ENCODE peak calls at places on chromosomes 16 and 17, in six cellular contexts. Q, X, G, B, H and D are unnamed samples.
A peak's percentile ranks its signal among the peaks of the same experiment; 100 is the strongest.

GRCh38 chr17:1890758-1891450 is 61.1 kb downstream of the RPA1 start:
- DNase-seq in Q (no peak), G (no peak), H (no peak), X (no peak), B (no peak), D (no peak)

GRCh38 chr16:23959069-23959800 is 123.5 kb downstream of the PRKCB start:
- DNase-seq in H (no peak), B (no peak), G (no peak), Q (no peak), X (no peak), D (no peak)

GRCh38 chr16:67770371-67770991 is 35.9 kb downstream of the RANBP10 start:
- DNase-seq in Q (peak; percentile 8), B (no peak), G (no peak), X (no peak), H (peak; percentile 30), D (peak; percentile 8)

GRCh38 chr17:39634384-39634871 is 2.5 kb upstream of the STARD3 start:
- DNase-seq in B (no peak), X (no peak), Q (no peak), G (no peak), H (peak; percentile 59), D (no peak)

GRCh38 chr17:49741692-49742076 is 22.2 kb downstream of the FAM117A start:
- DNase-seq in B (no peak), G (no peak), X (no peak), Q (no peak), H (no peak), D (no peak)

GRCh38 chr17:8080799-8081219 is 6.7 kb downstream of the ALOX12B start:
- DNase-seq in H (no peak), Q (no peak), G (no peak), B (peak; percentile 42), X (no peak), D (no peak)

GRCh38 chr17:82195675-82196258 is 16.9 kb downstream of the CCDC57 start:
- DNase-seq in B (no peak), Q (no peak), G (no peak), H (no peak), X (no peak), D (no peak)

GRCh38 chr17:40122944-40123810 is 1.4 kb downstream of the MSL1 start:
- DNase-seq in G (no peak), B (peak; percentile 61), H (peak; percentile 73), Q (peak; percentile 37), X (no peak), D (peak; percentile 61)

GRCh38 chr17:36614974-36615373 is 13.6 kb downstream of the MRM1 start:
- DNase-seq in B (no peak), H (peak; percentile 46), X (no peak), G (no peak), Q (no peak), D (no peak)

GRCh38 chr17:59342681-59343127 is 11.2 kb downstream of the YPEL2 start:
- DNase-seq in X (no peak), G (no peak), Q (no peak), B (no peak), H (no peak), D (no peak)

GRCh38 chr17:39486242-39486641 is 25.0 kb downstream of the CDK12 start:
- DNase-seq in X (no peak), B (no peak), H (no peak), G (no peak), Q (peak; percentile 68), D (peak; percentile 34)

GRCh38 chr17:246851-247421 is 65.5 kb upstream of the DOC2B start:
- DNase-seq in B (peak; percentile 39), X (no peak), H (no peak), Q (no peak), G (no peak), D (peak; percentile 21)
- TF ChIP-seq CTCF in B (no peak), X (no peak), H (no peak), Q (no peak), G (no peak), D (no peak)

GRCh38 chr16:1333854-1334719 is 642 bp downstream of the BAIAP3 start:
- DNase-seq in Q (no peak), H (no peak), G (no peak), B (no peak), X (no peak), D (no peak)

GRCh38 chr16:1335996-1336395 is 2.6 kb downstream of the BAIAP3 start:
- DNase-seq in G (no peak), Q (no peak), B (no peak), H (no peak), X (no peak), D (no peak)

GRCh38 chr16:1335211-1335971 is 1.9 kb downstream of the BAIAP3 start:
- DNase-seq in B (no peak), X (no peak), Q (no peak), G (peak; percentile 68), H (no peak), D (no peak)

GRCh38 chr16:1333149-1333812 is at the start of gene BAIAP3:
- DNase-seq in B (no peak), G (peak; percentile 62), X (no peak), H (peak; percentile 52), Q (no peak), D (no peak)

DNA sequence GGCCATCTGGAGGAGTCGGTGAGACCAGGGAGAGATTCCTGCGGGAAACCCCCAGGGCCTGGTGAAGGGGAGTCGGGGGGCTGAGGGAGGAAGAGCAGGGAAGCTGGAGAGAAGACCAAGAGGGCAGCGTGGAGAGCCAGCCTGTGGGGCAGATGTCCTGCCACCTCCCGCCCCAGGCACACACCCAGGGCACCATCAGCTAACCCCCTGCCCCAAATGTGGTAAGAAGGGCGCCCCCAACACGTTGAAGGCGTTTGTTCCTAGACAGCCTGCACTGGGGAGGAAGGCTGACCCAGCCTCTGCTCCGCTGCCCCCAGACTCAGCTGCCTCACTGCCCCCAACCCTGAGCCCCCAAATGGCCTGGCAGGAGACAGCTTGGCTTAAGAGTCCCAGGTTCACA is 1.3 kb downstream of the BAIAP3 start:
- DNase-seq in X (no peak), H (no peak), Q (no peak), B (no peak), G (no peak), D (no peak)
- H3K4me3 ChIP-seq in X (peak overlapping the region; percentile 46), H (no peak overlapping the region), Q (no peak overlapping the region), B (peak overlapping the region; percentile 54), G (peak overlapping the region; percentile 65), D (no peak overlapping the region)

DNA sequence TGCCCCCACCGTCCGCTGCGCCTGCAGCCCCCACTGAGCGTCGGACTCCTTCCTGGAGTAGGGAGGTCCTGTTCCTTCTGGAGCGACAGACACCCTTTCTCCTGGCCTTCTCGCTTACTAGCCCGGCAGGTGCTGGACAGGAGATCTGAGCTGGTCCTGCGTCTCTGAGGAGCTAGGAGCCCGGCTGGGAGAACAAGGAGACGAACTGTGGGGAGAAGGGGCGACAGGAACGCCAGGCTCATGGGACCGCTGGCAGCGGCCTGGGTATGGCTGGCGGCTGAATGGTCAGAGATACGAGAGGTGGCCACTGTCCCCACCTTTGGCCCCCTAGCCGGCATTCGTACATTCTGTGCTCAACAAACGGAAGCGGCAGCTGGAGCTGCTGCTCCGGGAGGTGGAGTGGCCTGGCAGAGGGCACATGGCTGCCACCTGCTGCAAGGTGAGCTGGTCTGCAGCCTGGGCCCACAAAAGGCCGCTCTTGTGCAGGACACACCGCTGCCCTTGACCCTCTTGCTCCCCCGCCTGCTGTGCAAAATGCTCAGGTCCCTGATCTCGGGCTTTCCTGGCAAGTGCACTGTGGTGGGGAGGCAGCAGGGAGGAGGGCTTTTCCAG is 2066.7 kb downstream of the TP53TG3F start:
- DNase-seq in X (no peak), Q (no peak), H (no peak), B (no peak), G (no peak), D (no peak)
- H3K9me3 ChIP-seq in X (no peaks in the 10 kb centered on the region), Q (no peaks in the 10 kb centered on the region), H (no peaks in the 10 kb centered on the region), B (no peaks in the 10 kb centered on the region), G (no peaks in the 10 kb centered on the region), D (peaks cover 32% of the 10 kb centered on the region)

GRCh38 chr17:77374170-77374936 is 233.6 kb downstream of the SEC14L1 start:
- DNase-seq in Q (peak; percentile 87), H (peak; percentile 95), X (no peak), B (peak; percentile 88), G (peak; percentile 85), D (peak; percentile 87)
- TF ChIP-seq CTCF in Q (peak; percentile 51), H (peak; percentile 44), X (no peak), B (peak; percentile 45), G (peak; percentile 15), D (no peak)

GRCh38 chr16:89099905-89100304 is 6.3 kb downstream of the ACSF3 start:
- DNase-seq in X (no peak), H (no peak), Q (no peak), B (no peak), G (no peak), D (no peak)

GRCh38 chr16:89096768-89097527 is 3.3 kb downstream of the ACSF3 start:
- DNase-seq in B (no peak), H (no peak), Q (no peak), G (peak; percentile 32), X (no peak), D (peak; percentile 75)

GRCh38 chr16:89097528-89097846 is 3.8 kb downstream of the ACSF3 start:
- DNase-seq in G (peak; percentile 64), H (no peak), X (no peak), B (no peak), Q (no peak), D (no peak)

GRCh38 chr16:89100601-89101302 is 7.1 kb downstream of the ACSF3 start:
- DNase-seq in G (no peak), Q (no peak), X (no peak), B (no peak), H (no peak), D (peak; percentile 65)

DNA sequence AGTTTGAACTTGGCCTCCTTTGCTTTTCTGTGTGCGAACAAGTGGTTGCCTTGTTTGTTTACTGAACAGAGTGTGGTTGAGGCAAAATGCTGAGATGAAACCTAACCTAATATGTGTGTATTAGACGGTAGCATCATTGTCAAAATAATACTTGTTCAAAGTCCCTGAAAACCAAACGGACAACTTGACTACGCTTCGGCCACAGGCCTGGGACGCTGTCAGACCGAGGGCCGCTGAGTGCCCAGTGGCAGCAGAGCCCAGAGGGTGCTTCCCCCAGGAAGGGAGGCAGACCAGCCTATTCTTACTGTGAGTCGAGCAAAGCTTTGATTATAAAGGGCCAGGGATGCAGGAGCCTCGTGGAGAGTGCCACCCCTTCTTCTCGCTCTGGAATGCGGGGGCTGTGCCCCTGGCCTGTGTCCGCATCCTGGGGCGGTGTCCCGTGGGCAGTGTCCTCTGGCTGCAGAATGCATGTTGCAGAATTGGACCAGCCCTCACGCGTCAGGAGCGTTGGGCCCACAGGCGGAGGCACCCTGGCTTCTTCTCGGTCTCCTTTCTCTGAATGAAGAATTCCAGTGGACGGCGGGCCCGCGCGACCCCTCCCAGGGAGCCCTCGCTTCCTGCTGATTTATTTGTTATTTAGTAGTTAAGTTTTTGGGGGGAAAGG is 5.2 kb downstream of the ACSF3 start:
- DNase-seq in H (no peak), G (no peak), B (no peak), Q (no peak), X (no peak), D (no peak)
- H3K4me3 ChIP-seq in H (no peak overlapping the region), G (peak overlapping the region; percentile 9), B (no peak overlapping the region), Q (no peak overlapping the region), X (no peak overlapping the region), D (no peak overlapping the region)

GRCh38 chr17:17853811-17854527 is 17.2 kb upstream of the SREBF1 start:
- DNase-seq in X (no peak), Q (no peak), B (no peak), G (no peak), H (no peak), D (no peak)
- H3K9me3 ChIP-seq in X (no peaks in the 10 kb centered on the region), Q (no peaks in the 10 kb centered on the region), B (no peaks in the 10 kb centered on the region), G (no peaks in the 10 kb centered on the region), H (no peaks in the 10 kb centered on the region), D (no peaks in the 10 kb centered on the region)

GRCh38 chr16:9256196-9256595 is 164.8 kb downstream of the HAPSTR1 start:
- DNase-seq in Q (no peak), H (peak; percentile 43), G (no peak), X (no peak), B (peak; percentile 54), D (no peak)
- TF ChIP-seq CTCF in Q (peak; percentile 27), H (peak; percentile 26), G (peak; percentile 47), X (peak; percentile 84), B (peak; percentile 47), D (peak; percentile 9)